ENCODE peak calls at places on chromosomes 5 and 9, in eight cellular contexts. One of them, this sample, is unnamed.

GRCh38 chr9:2271426-2271825 is 256.3 kb downstream of the SMARCA2 start:
- DNase-seq in thoracic aorta: no peak
- DNase-seq in tibial artery: no peak
- DNase-seq in fibroblast of villous mesenchyme: peak
- DNase-seq in RWPE2: no peak
- DNase-seq in AG04449: no peak
- DNase-seq in GM23338: peak
- DNase-seq in brain microvascular endothelial cell: no peak
- DNase-seq in this sample: peak

GRCh38 chr5:167916706-167917105 is 374.7 kb upstream of the WWC1 start:
- DNase-seq in RWPE2: no peak
- DNase-seq in tibial artery: peak
- DNase-seq in thoracic aorta: no peak
- DNase-seq in GM23338: peak
- DNase-seq in AG04449: no peak
- DNase-seq in brain microvascular endothelial cell: no peak
- DNase-seq in fibroblast of villous mesenchyme: peak
- DNase-seq in this sample: no peak

GRCh38 chr9:35258665-35259474 is 97.1 kb downstream of the UNC13B start:
- DNase-seq in fibroblast of villous mesenchyme: peak
- DNase-seq in tibial artery: peak
- DNase-seq in thoracic aorta: peak
- DNase-seq in RWPE2: no peak
- DNase-seq in brain microvascular endothelial cell: peak
- DNase-seq in AG04449: peak
- DNase-seq in GM23338: peak
- DNase-seq in this sample: peak

GRCh38 chr5:1113805-1114586 is 2.1 kb upstream of the SLC12A7 start:
- DNase-seq in thoracic aorta: no peak
- DNase-seq in RWPE2: no peak
- DNase-seq in brain microvascular endothelial cell: no peak
- DNase-seq in tibial artery: no peak
- DNase-seq in GM23338: no peak
- DNase-seq in AG04449: no peak
- DNase-seq in fibroblast of villous mesenchyme: no peak
- DNase-seq in this sample: no peak

GRCh38 chr5:134100283-134101011 is 14.0 kb upstream of the TCF7 start:
- DNase-seq in GM23338: peak
- DNase-seq in fibroblast of villous mesenchyme: peak
- DNase-seq in RWPE2: no peak
- DNase-seq in tibial artery: no peak
- DNase-seq in brain microvascular endothelial cell: peak
- DNase-seq in thoracic aorta: no peak
- DNase-seq in AG04449: no peak
- DNase-seq in this sample: peak

GRCh38 chr5:53253421-53253871 is 143.9 kb upstream of the MOCS2 start:
- DNase-seq in RWPE2: no peak
- DNase-seq in AG04449: peak
- DNase-seq in fibroblast of villous mesenchyme: peak
- DNase-seq in thoracic aorta: no peak
- DNase-seq in tibial artery: no peak
- DNase-seq in GM23338: no peak
- DNase-seq in brain microvascular endothelial cell: peak
- DNase-seq in this sample: no peak

GRCh38 chr9:95784318-95784717 is 91.2 kb upstream of the ERCC6L2 start:
- DNase-seq in tibial artery: no peak
- DNase-seq in brain microvascular endothelial cell: no peak
- DNase-seq in RWPE2: no peak
- DNase-seq in fibroblast of villous mesenchyme: no peak
- DNase-seq in thoracic aorta: no peak
- DNase-seq in AG04449: no peak
- DNase-seq in GM23338: no peak
- DNase-seq in this sample: no peak

GRCh38 chr5:88792144-88792840 is 90.7 kb downstream of the MEF2C start:
- DNase-seq in AG04449: peak
- DNase-seq in thoracic aorta: no peak
- DNase-seq in brain microvascular endothelial cell: peak
- DNase-seq in fibroblast of villous mesenchyme: no peak
- DNase-seq in tibial artery: no peak
- DNase-seq in GM23338: no peak
- DNase-seq in RWPE2: no peak
- DNase-seq in this sample: no peak

GRCh38 chr9:120152295-120152694 is 427.7 kb downstream of the CDK5RAP2 start:
- DNase-seq in fibroblast of villous mesenchyme: no peak
- DNase-seq in AG04449: no peak
- DNase-seq in brain microvascular endothelial cell: no peak
- DNase-seq in tibial artery: no peak
- DNase-seq in GM23338: peak
- DNase-seq in thoracic aorta: no peak
- DNase-seq in RWPE2: no peak
- DNase-seq in this sample: no peak

GRCh38 chr5:54743997-54744788 is 226.6 kb downstream of the SNX18 start:
- DNase-seq in AG04449: peak
- DNase-seq in GM23338: peak
- DNase-seq in fibroblast of villous mesenchyme: peak
- DNase-seq in RWPE2: no peak
- DNase-seq in thoracic aorta: no peak
- DNase-seq in tibial artery: no peak
- DNase-seq in brain microvascular endothelial cell: peak
- DNase-seq in this sample: peak

GRCh38 chr5:10689391-10690081 is 71.5 kb downstream of the DAP start:
- DNase-seq in AG04449: no peak
- DNase-seq in tibial artery: peak
- DNase-seq in fibroblast of villous mesenchyme: peak
- DNase-seq in brain microvascular endothelial cell: peak
- DNase-seq in thoracic aorta: no peak
- DNase-seq in GM23338: peak
- DNase-seq in RWPE2: peak
- DNase-seq in this sample: no peak

GRCh38 chr9:138083873-138084272 is 206.3 kb downstream of the CACNA1B start:
- DNase-seq in thoracic aorta: no peak
- DNase-seq in tibial artery: peak
- DNase-seq in brain microvascular endothelial cell: no peak
- DNase-seq in AG04449: no peak
- DNase-seq in RWPE2: no peak
- DNase-seq in fibroblast of villous mesenchyme: no peak
- DNase-seq in GM23338: no peak
- DNase-seq in this sample: no peak

GRCh38 chr9:133008406-133008805 is 22.4 kb upstream of the GTF3C5 start:
- DNase-seq in RWPE2: no peak
- DNase-seq in tibial artery: peak
- DNase-seq in brain microvascular endothelial cell: no peak
- DNase-seq in AG04449: no peak
- DNase-seq in thoracic aorta: no peak
- DNase-seq in GM23338: no peak
- DNase-seq in fibroblast of villous mesenchyme: no peak
- DNase-seq in this sample: no peak

GRCh38 chr9:134585746-134586706 is 55.6 kb upstream of the COL5A1 start:
- DNase-seq in tibial artery: peak
- DNase-seq in RWPE2: peak
- DNase-seq in fibroblast of villous mesenchyme: peak
- DNase-seq in thoracic aorta: no peak
- DNase-seq in GM23338: no peak
- DNase-seq in brain microvascular endothelial cell: peak
- DNase-seq in AG04449: no peak
- DNase-seq in this sample: no peak

GRCh38 chr9:108052431-108053080 is 563.0 kb upstream of the KLF4 start:
- DNase-seq in AG04449: no peak
- DNase-seq in tibial artery: no peak
- DNase-seq in GM23338: peak
- DNase-seq in RWPE2: no peak
- DNase-seq in thoracic aorta: no peak
- DNase-seq in brain microvascular endothelial cell: no peak
- DNase-seq in fibroblast of villous mesenchyme: no peak
- DNase-seq in this sample: no peak

GRCh38 chr5:989961-990530 is 18.6 kb upstream of the NKD2 start:
- DNase-seq in AG04449: no peak
- DNase-seq in tibial artery: peak
- DNase-seq in fibroblast of villous mesenchyme: peak
- DNase-seq in thoracic aorta: no peak
- DNase-seq in brain microvascular endothelial cell: no peak
- DNase-seq in GM23338: peak
- DNase-seq in RWPE2: no peak
- DNase-seq in this sample: no peak

GRCh38 chr5:129094924-129095797 is 612 bp downstream of the ISOC1 start:
- DNase-seq in thoracic aorta: no peak
- DNase-seq in tibial artery: peak
- DNase-seq in RWPE2: peak
- DNase-seq in brain microvascular endothelial cell: peak
- DNase-seq in fibroblast of villous mesenchyme: peak
- DNase-seq in GM23338: peak
- DNase-seq in AG04449: no peak
- DNase-seq in this sample: peak

GRCh38 chr9:92962303-92962649 is 15.0 kb downstream of the FGD3 start:
- DNase-seq in brain microvascular endothelial cell: no peak
- DNase-seq in RWPE2: no peak
- DNase-seq in fibroblast of villous mesenchyme: no peak
- DNase-seq in GM23338: no peak
- DNase-seq in AG04449: no peak
- DNase-seq in tibial artery: peak
- DNase-seq in thoracic aorta: no peak
- DNase-seq in this sample: no peak

GRCh38 chr9:92962846-92963245 is 15.5 kb downstream of the FGD3 start:
- DNase-seq in RWPE2: peak
- DNase-seq in AG04449: no peak
- DNase-seq in tibial artery: peak
- DNase-seq in fibroblast of villous mesenchyme: no peak
- DNase-seq in brain microvascular endothelial cell: no peak
- DNase-seq in thoracic aorta: no peak
- DNase-seq in GM23338: no peak
- DNase-seq in this sample: no peak

GRCh38 chr9:92964981-92965758 is 17.8 kb downstream of the FGD3 start:
- DNase-seq in brain microvascular endothelial cell: no peak
- DNase-seq in tibial artery: peak
- DNase-seq in thoracic aorta: no peak
- DNase-seq in AG04449: no peak
- DNase-seq in GM23338: no peak
- DNase-seq in RWPE2: peak
- DNase-seq in fibroblast of villous mesenchyme: no peak
- DNase-seq in this sample: no peak

GRCh38 chr9:92964607-92964975 is 17.3 kb downstream of the FGD3 start:
- DNase-seq in RWPE2: peak
- DNase-seq in AG04449: no peak
- DNase-seq in thoracic aorta: no peak
- DNase-seq in tibial artery: peak
- DNase-seq in brain microvascular endothelial cell: no peak
- DNase-seq in fibroblast of villous mesenchyme: no peak
- DNase-seq in GM23338: no peak
- DNase-seq in this sample: no peak

GRCh38 chr9:92963831-92964606 is 16.7 kb downstream of the FGD3 start:
- DNase-seq in fibroblast of villous mesenchyme: no peak
- DNase-seq in thoracic aorta: no peak
- DNase-seq in tibial artery: peak
- DNase-seq in brain microvascular endothelial cell: no peak
- DNase-seq in RWPE2: peak
- DNase-seq in GM23338: no peak
- DNase-seq in AG04449: no peak
- DNase-seq in this sample: peak
- H3K4me3 ChIP-seq in fibroblast of villous mesenchyme: no peak
- H3K4me3 ChIP-seq in thoracic aorta: peak
- H3K4me3 ChIP-seq in tibial artery: peak
- H3K4me3 ChIP-seq in brain microvascular endothelial cell: no peak
- H3K4me3 ChIP-seq in RWPE2: no peak
- H3K4me3 ChIP-seq in GM23338: no peak
- H3K4me3 ChIP-seq in AG04449: no peak
- H3K4me3 ChIP-seq in this sample: peak

GRCh38 chr5:36060516-36060885 is 6.2 kb downstream of the UGT3A2 start:
- DNase-seq in thoracic aorta: no peak
- DNase-seq in GM23338: peak
- DNase-seq in AG04449: no peak
- DNase-seq in RWPE2: no peak
- DNase-seq in fibroblast of villous mesenchyme: peak
- DNase-seq in tibial artery: no peak
- DNase-seq in brain microvascular endothelial cell: no peak
- DNase-seq in this sample: no peak
- TF ChIP-seq CTCF in thoracic aorta: no peak
- TF ChIP-seq CTCF in GM23338: peak
- TF ChIP-seq CTCF in AG04449: peak
- TF ChIP-seq CTCF in RWPE2: peak
- TF ChIP-seq CTCF in fibroblast of villous mesenchyme: peak
- TF ChIP-seq CTCF in tibial artery: no peak
- TF ChIP-seq CTCF in brain microvascular endothelial cell: no peak
- TF ChIP-seq CTCF in this sample: peak

GRCh38 chr5:65338606-65339151 is 143.0 kb downstream of the ADAMTS6 start:
- DNase-seq in AG04449: no peak
- DNase-seq in brain microvascular endothelial cell: peak
- DNase-seq in fibroblast of villous mesenchyme: no peak
- DNase-seq in tibial artery: no peak
- DNase-seq in RWPE2: no peak
- DNase-seq in GM23338: no peak
- DNase-seq in thoracic aorta: no peak
- DNase-seq in this sample: no peak

DNA sequence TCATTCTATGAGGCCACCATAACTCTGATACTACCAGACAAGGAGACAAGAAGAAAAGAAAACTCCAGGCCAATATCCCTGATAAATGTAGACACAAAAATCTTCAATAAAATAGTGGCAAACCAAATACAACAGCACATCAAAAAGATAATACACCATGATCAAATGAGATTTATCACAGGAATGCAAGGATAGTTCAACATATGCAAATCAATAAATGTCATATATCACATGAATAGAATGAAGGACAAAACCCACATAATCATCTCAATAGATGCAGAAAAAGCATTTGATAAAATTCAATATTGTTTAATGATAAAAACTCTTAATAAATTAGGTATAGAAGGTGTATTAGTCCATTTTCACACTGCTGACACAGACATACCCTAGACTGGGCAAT is 139.9 kb downstream of the ADAMTS6 start:
- DNase-seq in fibroblast of villous mesenchyme: no peak
- DNase-seq in GM23338: no peak
- DNase-seq in tibial artery: no peak
- DNase-seq in AG04449: no peak
- DNase-seq in brain microvascular endothelial cell: no peak
- DNase-seq in thoracic aorta: no peak
- DNase-seq in RWPE2: no peak
- DNase-seq in this sample: no peak
- H3K4me3 ChIP-seq in fibroblast of villous mesenchyme: no peak
- H3K4me3 ChIP-seq in GM23338: no peak
- H3K4me3 ChIP-seq in tibial artery: no peak
- H3K4me3 ChIP-seq in AG04449: no peak
- H3K4me3 ChIP-seq in brain microvascular endothelial cell: no peak
- H3K4me3 ChIP-seq in thoracic aorta: no peak
- H3K4me3 ChIP-seq in RWPE2: no peak
- H3K4me3 ChIP-seq in this sample: no peak

DNA sequence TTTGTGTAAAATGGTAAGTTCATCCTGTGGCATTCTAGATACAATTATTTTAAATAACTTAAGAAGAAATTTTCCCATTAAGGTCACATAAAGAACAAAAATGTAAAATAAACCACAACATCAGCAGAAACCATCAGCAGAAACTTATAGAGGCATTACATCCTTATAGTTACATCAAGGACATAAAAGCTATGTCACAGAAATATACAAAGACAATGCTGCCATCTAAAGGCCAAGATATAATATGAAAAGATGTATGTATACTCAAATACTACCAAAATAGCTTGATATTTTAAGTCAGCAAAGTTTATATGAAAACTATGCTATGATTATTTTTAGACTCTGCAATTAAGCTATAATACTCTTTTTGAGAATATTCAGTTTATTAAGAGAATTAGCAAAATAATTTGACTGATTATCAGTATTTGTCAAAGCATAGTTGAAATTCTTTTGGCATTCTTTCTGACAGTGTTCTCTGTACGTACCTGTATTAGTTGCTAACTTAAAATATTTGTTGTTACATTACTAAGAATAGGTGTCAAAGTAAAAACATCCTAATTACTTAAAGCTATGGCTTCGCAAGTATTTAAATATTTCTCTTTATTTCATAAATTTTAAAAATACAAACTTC is 36.2 kb downstream of the FBXL17 start:
- DNase-seq in brain microvascular endothelial cell: no peak
- DNase-seq in GM23338: peak
- DNase-seq in fibroblast of villous mesenchyme: peak
- DNase-seq in tibial artery: no peak
- DNase-seq in thoracic aorta: no peak
- DNase-seq in AG04449: peak
- DNase-seq in RWPE2: no peak
- DNase-seq in this sample: peak
- TF ChIP-seq CTCF in brain microvascular endothelial cell: no peak
- TF ChIP-seq CTCF in GM23338: no peak
- TF ChIP-seq CTCF in fibroblast of villous mesenchyme: peak
- TF ChIP-seq CTCF in tibial artery: peak
- TF ChIP-seq CTCF in thoracic aorta: peak
- TF ChIP-seq CTCF in AG04449: no peak
- TF ChIP-seq CTCF in RWPE2: peak
- TF ChIP-seq CTCF in this sample: no peak